ENCODE peak calls at places on chromosome 5, in ten cellular contexts. Y is neural progenitor cell; A is omental fat pad; F is activated CD8-positive, alpha-beta memory T cell treated with anti-CD3 and anti-CD28 coated beads, Interleukin-2, amount 50 U/mL, for 4 hours; V is GM13976; R is EH; H is neuronal stem cell; K is right cardiac atrium; E is substantia nigra; T is AG10803. G is an unnamed sample.

GRCh38 chr5:141707535-141707934 is 25.5 kb upstream of the ARAP3 start:
- DNase-seq in K (no peak), F (no peak), V (no peak), H (no peak), E (no peak), T (no peak), R (no peak), Y (no peak), A (no peak), G (no peak)

GRCh38 chr5:72187388-72188070 is 80.3 kb downstream of the MAP1B start:
- DNase-seq in F (no peak), Y (no peak), A (no peak), R (no peak), E (no peak), T (peak), K (no peak), V (no peak), H (no peak), G (no peak)

GRCh38 chr5:111737716-111738115 is 19.3 kb downstream of the NREP start:
- DNase-seq in R (peak), V (no peak), K (no peak), E (no peak), F (no peak), T (peak), Y (no peak), H (no peak), A (no peak), G (no peak)

GRCh38 chr5:74374656-74375055 is 265.9 kb downstream of the ENC1 start:
- DNase-seq in A (no peak), K (no peak), F (no peak), H (no peak), R (no peak), Y (no peak), E (no peak), V (no peak), T (no peak), G (no peak)

GRCh38 chr5:124906339-124907097 is 160.1 kb upstream of the ZNF608 start:
- DNase-seq in K (peak), Y (peak), T (peak), F (no peak), V (no peak), H (no peak), E (peak), R (peak), A (no peak), G (peak)

GRCh38 chr5:98938459-98938858 is 9.7 kb upstream of the CHD1 start:
- DNase-seq in H (peak), F (no peak), R (peak), V (no peak), T (peak), Y (peak), E (no peak), K (no peak), A (no peak), G (no peak)

GRCh38 chr5:36369092-36369737 is 67.5 kb upstream of the RANBP3L start:
- DNase-seq in Y (no peak), F (no peak), A (no peak), T (peak), H (no peak), E (no peak), V (no peak), R (peak), K (no peak), G (no peak)

GRCh38 chr5:65126192-65126591 is 355.5 kb downstream of the ADAMTS6 start:
- DNase-seq in E (peak), H (no peak), F (no peak), R (peak), V (no peak), A (no peak), T (peak), K (peak), Y (peak), G (no peak)

GRCh38 chr5:154520861-154521453 is 42.9 kb upstream of the HAND1 start:
- DNase-seq in R (peak), E (peak), Y (peak), V (peak), A (no peak), K (no peak), F (no peak), H (peak), T (no peak), G (peak)

GRCh38 chr5:53476531-53477480 is 3.6 kb upstream of the FST start:
- DNase-seq in E (no peak), T (no peak), A (no peak), V (no peak), K (no peak), H (no peak), F (no peak), R (no peak), Y (no peak), G (no peak)

GRCh38 chr5:60677831-60678664 is 21.9 kb downstream of the DEPDC1B start:
- DNase-seq in V (peak), Y (peak), H (no peak), E (peak), K (no peak), T (peak), F (no peak), A (no peak), R (peak), G (no peak)

GRCh38 chr5:85249204-85249603 is 864.5 kb upstream of the EDIL3 start:
- DNase-seq in Y (no peak), A (no peak), T (no peak), K (no peak), V (no peak), E (no peak), H (no peak), R (no peak), F (no peak), G (no peak)

GRCh38 chr5:103428411-103428871 is 134.1 kb downstream of the NUDT12 start:
- DNase-seq in A (no peak), Y (no peak), V (no peak), R (peak), T (peak), H (no peak), K (peak), F (no peak), E (peak), G (no peak)

GRCh38 chr5:117425163-117425562 is 850.5 kb upstream of the SEMA6A start:
- DNase-seq in F (no peak), K (no peak), H (no peak), R (no peak), Y (peak), T (no peak), A (no peak), E (no peak), V (no peak), G (no peak)

GRCh38 chr5:167207081-167207480 is 1084.4 kb upstream of the WWC1 start:
- DNase-seq in F (no peak), E (no peak), T (peak), R (peak), H (no peak), A (no peak), V (no peak), Y (no peak), K (peak), G (no peak)

GRCh38 chr5:34007116-34007674 is 655 bp downstream of the AMACR start:
- DNase-seq in R (peak), V (no peak), A (no peak), E (peak), Y (peak), T (no peak), K (no peak), H (no peak), F (no peak), G (no peak)

GRCh38 chr5:67974054-67974453 is 241.5 kb upstream of the PIK3R1 start:
- DNase-seq in H (no peak), R (no peak), A (no peak), F (no peak), T (no peak), Y (no peak), K (no peak), V (no peak), E (no peak), G (no peak)

G was measured in neural crest cell.